ENCODE peak calls at places on chromosome 7, in nine cellular contexts. N, A, V, B, P, W, F, G and R are unnamed samples.

GRCh38 chr7:152052772-152053171 is 27.3 kb downstream of the GALNT11 start:
- DNase-seq in F (no peak), G (no peak), P (no peak), A (no peak), V (no peak), B (no peak), W (no peak), N (no peak), R (no peak)

GRCh38 chr7:104156842-104157277 is 51.0 kb downstream of the ORC5 start:
- DNase-seq in V (no peak), G (peak), A (peak), B (no peak), F (no peak), N (peak), P (no peak), W (peak), R (peak)

GRCh38 chr7:127251048-127251451 is 1.7 kb downstream of the GRM8 start:
- DNase-seq in F (no peak), N (no peak), P (no peak), G (no peak), W (no peak), V (peak), B (no peak), A (no peak), R (no peak)

GRCh38 chr7:96397936-96398596 is 76.2 kb upstream of the SLC25A13 start:
- DNase-seq in P (no peak), W (peak), F (no peak), V (no peak), B (no peak), N (peak), A (no peak), G (no peak), R (no peak)

GRCh38 chr7:127807340-127807739 is 155.3 kb downstream of the SND1 start:
- DNase-seq in N (no peak), F (no peak), V (no peak), B (no peak), G (no peak), P (no peak), W (no peak), A (no peak), R (no peak)

GRCh38 chr7:132511387-132511786 is 64.9 kb downstream of the PLXNA4 start:
- DNase-seq in B (no peak), P (no peak), F (no peak), A (no peak), G (no peak), N (no peak), W (no peak), V (no peak), R (no peak)

GRCh38 chr7:23273141-23273599 is 26.0 kb upstream of the MALSU1 start:
- DNase-seq in A (peak), F (peak), G (peak), W (peak), N (peak), V (peak), P (peak), B (peak), R (peak)

GRCh38 chr7:93148135-93148534 is at the start of gene SAMD9L:
- DNase-seq in F (no peak), G (no peak), A (no peak), B (peak), P (no peak), N (peak), V (no peak), W (no peak), R (peak)

GRCh38 chr7:3559178-3559765 is 258.2 kb downstream of the SDK1 start:
- DNase-seq in V (no peak), N (peak), W (no peak), G (peak), P (peak), A (peak), F (no peak), B (no peak), R (peak)

GRCh38 chr7:98678215-98678614 is 61.1 kb downstream of the NPTX2 start:
- DNase-seq in A (no peak), P (no peak), N (no peak), B (no peak), F (no peak), V (no peak), G (no peak), W (no peak), R (no peak)

GRCh38 chr7:157165987-157166386 is 27.3 kb downstream of the UBE3C start:
- DNase-seq in A (no peak), B (no peak), G (no peak), F (no peak), W (no peak), N (no peak), V (no peak), P (no peak), R (no peak)

GRCh38 chr7:91504919-91505318 is 240.7 kb downstream of the FZD1 start:
- DNase-seq in A (no peak), N (no peak), F (no peak), P (no peak), B (no peak), W (no peak), V (no peak), G (no peak), R (no peak)

GRCh38 chr7:150755473-150756099 is 18.4 kb downstream of the GIMAP5 start:
- DNase-seq in P (peak), W (no peak), N (no peak), G (no peak), V (peak), B (no peak), A (no peak), F (peak), R (no peak)

GRCh38 chr7:149496642-149497391 is 792 bp downstream of the ZNF746 start:
- DNase-seq in P (peak), G (peak), A (peak), F (peak), V (peak), N (peak), W (no peak), B (peak), R (peak)

GRCh38 chr7:103011650-103012049 is 62.9 kb downstream of the FBXL13 start:
- DNase-seq in N (peak), V (no peak), F (no peak), P (no peak), W (no peak), G (no peak), A (peak), B (no peak), R (no peak)